ENCODE peak calls at places on chromosomes 13 and 19, in eight cellular contexts. V, W, E, T, L, S, D and G are unnamed samples.

GRCh38 chr13:36713842-36714241 is 40.0 kb downstream of the SERTM1 start:
- DNase-seq in L (no peak), S (peak), E (no peak), V (no peak), W (no peak), T (no peak), D (no peak), G (no peak)

GRCh38 chr13:48575014-48575413 is 42.1 kb upstream of the RCBTB2 start:
- DNase-seq in E (no peak), W (no peak), D (no peak), T (no peak), L (no peak), V (no peak), S (no peak), G (no peak)

GRCh38 chr19:4059931-4060620 is 6.6 kb downstream of the ZBTB7A start:
- DNase-seq in T (peak), W (peak), S (no peak), E (peak), D (no peak), L (peak), V (peak), G (peak)

GRCh38 chr13:52931913-52932312 is 83.5 kb upstream of the PCDH8 start:
- DNase-seq in L (no peak), S (no peak), D (no peak), W (no peak), T (no peak), E (no peak), V (no peak), G (no peak)

GRCh38 chr13:27076411-27076810 is 95.2 kb downstream of the USP12 start:
- DNase-seq in E (no peak), S (no peak), D (no peak), T (no peak), L (no peak), W (no peak), V (no peak), G (no peak)

GRCh38 chr19:55546822-55547614 is 1.7 kb upstream of the SBK3 start:
- DNase-seq in V (no peak), E (peak), S (peak), D (no peak), W (peak), L (peak), T (no peak), G (peak)

GRCh38 chr19:35767288-35768081 is 7.9 kb upstream of the ARHGAP33 start:
- DNase-seq in L (peak), E (no peak), S (no peak), D (no peak), T (peak), W (no peak), V (peak), G (no peak)

GRCh38 chr13:33958964-33959363 is 141.0 kb downstream of the RFC3 start:
- DNase-seq in E (no peak), V (no peak), D (no peak), L (no peak), S (no peak), W (no peak), T (no peak), G (no peak)

GRCh38 chr19:29560313-29561075 is 34.7 kb downstream of the VSTM2B start:
- DNase-seq in D (no peak), E (no peak), S (no peak), T (no peak), W (no peak), L (no peak), V (no peak), G (no peak)

GRCh38 chr13:54614729-54615128 is 1586.1 kb downstream of the OLFM4 start:
- DNase-seq in L (no peak), D (no peak), E (no peak), W (no peak), V (no peak), T (no peak), S (no peak), G (no peak)

GRCh38 chr19:35034005-35034502 is 3.8 kb downstream of the SCN1B start:
- DNase-seq in D (no peak), V (no peak), L (no peak), W (no peak), E (no peak), S (no peak), T (no peak), G (no peak)

GRCh38 chr13:44449999-44450821 is 76.6 kb downstream of the SERP2 start:
- DNase-seq in S (peak), V (no peak), T (no peak), D (no peak), L (no peak), E (no peak), W (no peak), G (no peak)

GRCh38 chr13:48532473-48533206 is at the start of gene RCBTB2:
- DNase-seq in W (peak), L (peak), E (peak), T (peak), D (peak), V (peak), S (peak), G (peak)

GRCh38 chr19:8487137-8487851 is 15.1 kb downstream of the PRAM1 start:
- DNase-seq in W (no peak), S (no peak), V (no peak), T (no peak), D (no peak), E (no peak), L (no peak), G (peak)

GRCh38 chr19:12800344-12800732 is 1.3 kb downstream of the PRDX2 start:
- DNase-seq in W (no peak), D (no peak), T (no peak), L (no peak), V (peak), S (no peak), E (no peak), G (no peak)

GRCh38 chr19:55633866-55634265 is 6.9 kb upstream of the ZNF580 start:
- DNase-seq in L (no peak), V (peak), T (no peak), E (no peak), W (no peak), D (no peak), S (no peak), G (no peak)

GRCh38 chr19:35714601-35715354 is 3.0 kb upstream of the KMT2B start:
- DNase-seq in L (peak), V (no peak), W (no peak), D (no peak), S (no peak), E (no peak), T (peak), G (no peak)

GRCh38 chr19:39676004-39676403 is 20.3 kb downstream of the LGALS16 start:
- DNase-seq in S (peak), D (no peak), T (no peak), L (no peak), W (no peak), E (no peak), V (no peak), G (no peak)

GRCh38 chr19:27774827-27775226 is 1438.1 kb downstream of the UQCRFS1 start:
- DNase-seq in W (no peak), S (peak), L (peak), V (no peak), T (peak), D (no peak), E (no peak), G (no peak)

GRCh38 chr13:95275322-95276118 is 25.7 kb downstream of the ABCC4 start:
- DNase-seq in T (no peak), W (no peak), E (no peak), S (peak), L (no peak), D (no peak), V (no peak), G (no peak)

GRCh38 chr13:51136276-51136980 is 25.4 kb upstream of the C13orf42 start:
- DNase-seq in D (no peak), E (no peak), T (no peak), S (no peak), W (no peak), L (no peak), V (no peak), G (no peak)

GRCh38 chr19:44585371-44586141 is 27.8 kb upstream of the IGSF23 start:
- DNase-seq in S (peak), D (no peak), V (no peak), E (no peak), L (no peak), W (no peak), T (no peak), G (no peak)

GRCh38 chr19:30064776-30065494 is 122.9 kb downstream of the URI1 start:
- DNase-seq in S (no peak), W (no peak), L (no peak), T (no peak), E (no peak), D (no peak), V (no peak), G (peak)

GRCh38 chr19:49491030-49491803 is 3.8 kb downstream of the RPL13A start:
- DNase-seq in L (no peak), W (no peak), S (no peak), V (no peak), D (no peak), T (no peak), E (no peak), G (no peak)

GRCh38 chr19:58409010-58409790 is 751 bp downstream of the ZNF584 start:
- DNase-seq in D (no peak), L (peak), E (no peak), T (peak), S (peak), W (no peak), V (no peak), G (peak)

GRCh38 chr19:44725251-44725650 is 23.3 kb upstream of the BCL3 start:
- DNase-seq in L (peak), D (no peak), T (no peak), V (peak), S (no peak), E (no peak), W (peak), G (peak)

GRCh38 chr13:65600702-65601101 is 1629.4 kb downstream of the PCDH9 start:
- DNase-seq in L (no peak), W (no peak), E (no peak), S (peak), T (no peak), V (no peak), D (no peak), G (no peak)

GRCh38 chr13:36026556-36026955 is 104.6 kb downstream of the DCLK1 start:
- DNase-seq in S (no peak), V (no peak), L (no peak), T (no peak), W (no peak), D (no peak), E (no peak), G (no peak)

GRCh38 chr19:5192568-5192967 is 148.0 kb downstream of the PTPRS start:
- DNase-seq in W (no peak), D (no peak), L (peak), V (no peak), S (no peak), T (peak), E (no peak), G (no peak)

GRCh38 chr19:14135355-14135754 is 1.0 kb downstream of the ASF1B start:
- DNase-seq in E (no peak), V (no peak), L (no peak), T (no peak), S (no peak), W (no peak), D (no peak), G (no peak)
- H3K27ac ChIP-seq in E (no peak), V (no peak), L (no peak), T (no peak), S (no peak), W (no peak), D (no peak), G (no peak)

GRCh38 chr19:18742324-18742723 is 48.8 kb downstream of the COMP start:
- DNase-seq in T (no peak), E (no peak), L (no peak), V (no peak), D (no peak), S (no peak), W (no peak), G (no peak)
- H3K27ac ChIP-seq in T (no peak), E (no peak), L (no peak), V (peak), D (no peak), S (no peak), W (peak), G (peak)

GRCh38 chr13:80334582-80335260 is 6.2 kb downstream of the SPRY2 start:
- DNase-seq in W (no peak), V (no peak), L (no peak), E (no peak), T (no peak), D (no peak), S (peak), G (no peak)
- H3K27ac ChIP-seq in W (no peak), V (no peak), L (no peak), E (no peak), T (no peak), D (no peak), S (peak), G (peak)

GRCh38 chr19:54207908-54208783 is 7.5 kb downstream of the RPS9 start:
- DNase-seq in L (no peak), W (peak), T (no peak), E (peak), S (peak), V (peak), D (no peak), G (peak)
- H3K27ac ChIP-seq in L (peak), W (peak), T (peak), E (no peak), S (no peak), V (peak), D (no peak), G (peak)